ENCODE peak calls at places on chromosomes 11 and 22, in six cellular contexts. F, J, G, O, K and T are unnamed samples.

GRCh38 chr11:110086892-110087309 is 6.3 kb upstream of the ZC3H12C start:
- DNase-seq in F (no peak), J (no peak), G (no peak), O (peak), K (no peak), T (no peak)

GRCh38 chr11:64553554-64554201 is 37.3 kb upstream of the SLC22A12 start:
- DNase-seq in F (peak), J (no peak), G (peak), O (peak), K (no peak), T (peak)

GRCh38 chr11:15976433-15977045 is 379.8 kb downstream of the SOX6 start:
- DNase-seq in F (no peak), J (no peak), G (no peak), O (peak), K (no peak), T (peak)

GRCh38 chr11:9060700-9061111 is 30.7 kb downstream of the SCUBE2 start:
- DNase-seq in F (no peak), J (no peak), G (no peak), O (no peak), K (no peak), T (no peak)

GRCh38 chr11:14703731-14704130 is 60.1 kb downstream of the PDE3B start:
- DNase-seq in F (no peak), J (no peak), G (no peak), O (no peak), K (no peak), T (no peak)

GRCh38 chr11:104328514-104328912 is 164.6 kb upstream of the PDGFD start:
- DNase-seq in F (no peak), J (no peak), G (no peak), O (no peak), K (no peak), T (no peak)

GRCh38 chr11:64152841-64153691 is 12.8 kb downstream of the MACROD1 start:
- DNase-seq in F (peak), J (no peak), G (peak), O (peak), K (no peak), T (no peak)

GRCh38 chr11:75673977-75674582 is 5.2 kb upstream of the MAP6 start:
- DNase-seq in F (no peak), J (peak), G (no peak), O (no peak), K (peak), T (peak)

GRCh38 chr22:46686221-46686872 is 51.7 kb downstream of the CERK start:
- DNase-seq in F (peak), J (no peak), G (no peak), O (no peak), K (no peak), T (no peak)

GRCh38 chr22:47091241-47091691 is 328.8 kb downstream of the TBC1D22A start:
- DNase-seq in F (no peak), J (no peak), G (no peak), O (no peak), K (no peak), T (no peak)

GRCh38 chr11:78469905-78470304 is 52.3 kb upstream of the GAB2 start:
- DNase-seq in F (no peak), J (no peak), G (no peak), O (no peak), K (no peak), T (no peak)

GRCh38 chr22:45096256-45096907 is 67.3 kb upstream of the NUP50 start:
- DNase-seq in F (peak), J (peak), G (no peak), O (peak), K (peak), T (peak)

GRCh38 chr11:66142370-66143263 is 72.5 kb downstream of the PACS1 start:
- DNase-seq in F (no peak), J (peak), G (no peak), O (peak), K (peak), T (peak)

GRCh38 chr22:39466228-39467006 is 9.6 kb downstream of the MGAT3 start:
- DNase-seq in F (no peak), J (no peak), G (no peak), O (no peak), K (no peak), T (no peak)

GRCh38 chr11:11620251-11620965 is 1.4 kb downstream of the GALNT18 start:
- DNase-seq in F (peak), J (no peak), G (peak), O (peak), K (peak), T (no peak)

GRCh38 chr11:34910817-34911216 is 5.4 kb downstream of the APIP start:
- DNase-seq in F (no peak), J (no peak), G (no peak), O (no peak), K (no peak), T (no peak)

GRCh38 chr11:88300888-88301477 is 36.6 kb downstream of the CTSC start:
- DNase-seq in F (no peak), J (no peak), G (no peak), O (no peak), K (no peak), T (no peak)

GRCh38 chr22:33747576-33748180 is 172.6 kb downstream of the LARGE1 start:
- DNase-seq in F (no peak), J (no peak), G (no peak), O (no peak), K (no peak), T (no peak)

GRCh38 chr11:116885951-116886629 is 48.7 kb upstream of the APOA1 start:
- DNase-seq in F (no peak), J (no peak), G (no peak), O (peak), K (no peak), T (peak)

GRCh38 chr22:21778705-21779363 is 43.2 kb upstream of the YPEL1 start:
- DNase-seq in F (no peak), J (peak), G (no peak), O (peak), K (no peak), T (peak)

GRCh38 chr11:84922212-84922805 is 704.8 kb downstream of the DLG2 start:
- DNase-seq in F (no peak), J (no peak), G (no peak), O (peak), K (no peak), T (no peak)

GRCh38 chr11:70656293-70656692 is 258.0 kb downstream of the CTTN start:
- DNase-seq in F (no peak), J (no peak), G (no peak), O (no peak), K (no peak), T (no peak)

GRCh38 chr11:28346721-28347120 is 238.5 kb downstream of the METTL15 start:
- DNase-seq in F (no peak), J (no peak), G (no peak), O (no peak), K (no peak), T (peak)

GRCh38 chr11:131889146-131889577 is 518.7 kb downstream of the NTM start:
- DNase-seq in F (no peak), J (peak), G (no peak), O (peak), K (no peak), T (peak)

GRCh38 chr22:28670153-28670552 is 9.5 kb downstream of the TTC28 start:
- DNase-seq in F (no peak), J (no peak), G (no peak), O (peak), K (no peak), T (no peak)

GRCh38 chr11:46202696-46203391 is 74.6 kb upstream of the CREB3L1 start:
- DNase-seq in F (no peak), J (no peak), G (no peak), O (no peak), K (no peak), T (no peak)

GRCh38 chr11:93857413-93858185 is 7.2 kb upstream of the VSTM5 start:
- DNase-seq in F (no peak), J (no peak), G (no peak), O (peak), K (no peak), T (peak)

GRCh38 chr11:65814131-65814959 is 19.4 kb upstream of the SNX32 start:
- DNase-seq in F (no peak), J (no peak), G (no peak), O (no peak), K (no peak), T (no peak)

GRCh38 chr11:117795726-117796455 is 1.1 kb downstream of the DSCAML1 start:
- DNase-seq in F (no peak), J (no peak), G (no peak), O (no peak), K (no peak), T (no peak)

GRCh38 chr22:50274311-50274710 is 4.1 kb upstream of the MAPK11 start:
- DNase-seq in F (peak), J (no peak), G (no peak), O (peak), K (no peak), T (no peak)

GRCh38 chr11:65793625-65794400 is 7.0 kb downstream of the OVOL1 start:
- DNase-seq in F (no peak), J (no peak), G (no peak), O (no peak), K (no peak), T (no peak)

GRCh38 chr11:69640260-69640994 is 529 bp upstream of the CCND1 start:
- DNase-seq in F (peak), J (no peak), G (no peak), O (no peak), K (no peak), T (no peak)

GRCh38 chr11:32118025-32118974 is 27.4 kb downstream of the RCN1 start:
- DNase-seq in F (no peak), J (peak), G (no peak), O (no peak), K (peak), T (peak)

GRCh38 chr11:115590254-115590653 is 86.0 kb upstream of the CADM1 start:
- DNase-seq in F (no peak), J (no peak), G (no peak), O (no peak), K (no peak), T (no peak)

GRCh38 chr11:33147559-33147958 is 13.7 kb downstream of the CSTF3 start:
- DNase-seq in F (no peak), J (no peak), G (no peak), O (no peak), K (no peak), T (peak)

GRCh38 chr11:115054541-115055538 is 376.5 kb downstream of the NXPE2 start:
- DNase-seq in F (peak), J (no peak), G (no peak), O (no peak), K (no peak), T (peak)

GRCh38 chr22:36048911-36049677 is 20.5 kb upstream of the RBFOX2 start:
- DNase-seq in F (no peak), J (no peak), G (no peak), O (no peak), K (no peak), T (peak)

GRCh38 chr11:120217941-120218694 is 7.3 kb downstream of the OAF start:
- DNase-seq in F (peak), J (no peak), G (no peak), O (no peak), K (no peak), T (no peak)

GRCh38 chr11:11476971-11477645 is 124.1 kb upstream of the CSNK2A3 start:
- DNase-seq in F (no peak), J (no peak), G (no peak), O (no peak), K (no peak), T (no peak)